ENCODE peak calls at places on chromosomes 6 and 20, in ten cellular contexts. Q is DND-41; Y is heart right ventricle; D is naive thymus-derived CD4-positive, alpha-beta T cell; L is CD8-positive, alpha-beta T cell; U is gastrocnemius medialis; E is heart left ventricle; H is left lung; J is PC-3; Z is T-helper 17 cell. G is an unnamed sample.
A peak's percentile ranks its signal among the peaks of the same experiment; 100 is the strongest.

GRCh38 chr20:50259705-50260479 is 69.3 kb downstream of the CEBPB start:
- ATAC-seq in Z (no peak), Q (no peak), H (peak; percentile 66), U (peak; percentile 42), E (peak; percentile 57), J (no peak), Y (peak; percentile 51), D (peak; percentile 58), L (no peak), G (peak; percentile 37)

GRCh38 chr6:13189710-13190109 is 138.6 kb downstream of the TBC1D7 start:
- ATAC-seq in D (no peak), H (no peak), E (no peak), Q (no peak), J (no peak), L (no peak), Y (no peak), U (no peak), Z (no peak), G (no peak)

GRCh38 chr20:39298566-39299501 is 336.7 kb downstream of the DHX35 start:
- ATAC-seq in L (no peak), D (no peak), Z (no peak), H (peak; percentile 69), Y (no peak), U (no peak), Q (no peak), J (no peak), E (no peak), G (no peak)

GRCh38 chr6:143079325-143079640 is 18.6 kb downstream of the AIG1 start:
- ATAC-seq in Y (no peak), J (no peak), E (no peak), Q (no peak), Z (no peak), H (no peak), L (no peak), D (no peak), U (no peak), G (no peak)

GRCh38 chr6:43331876-43332275 is 23.2 kb upstream of the CRIP3 start:
- ATAC-seq in E (no peak), L (no peak), J (no peak), D (no peak), Z (peak; percentile 23), Q (no peak), H (no peak), Y (no peak), U (no peak), G (no peak)

GRCh38 chr6:109314313-109314712 is 68.0 kb downstream of the CD164 start:
- ATAC-seq in U (no peak), D (no peak), Z (no peak), L (no peak), H (no peak), J (no peak), E (no peak), Q (no peak), Y (no peak), G (no peak)

GRCh38 chr20:12156252-12156651 is 238.6 kb downstream of the BTBD3 start:
- ATAC-seq in Z (no peak), J (no peak), D (no peak), U (no peak), E (no peak), Q (no peak), H (no peak), L (no peak), Y (no peak), G (no peak)

GRCh38 chr6:16326971-16327776 is 88.8 kb downstream of the GMPR start:
- ATAC-seq in E (no peak), L (no peak), D (no peak), H (no peak), Z (no peak), Q (no peak), Y (no peak), J (no peak), U (no peak), G (no peak)

GRCh38 chr20:31644701-31645100 is 7.0 kb downstream of the COX4I2 start:
- ATAC-seq in Y (peak; percentile 21), E (peak; percentile 14), D (no peak), H (no peak), Z (no peak), Q (no peak), L (no peak), U (no peak), J (peak; percentile 37), G (no peak)

DNA sequence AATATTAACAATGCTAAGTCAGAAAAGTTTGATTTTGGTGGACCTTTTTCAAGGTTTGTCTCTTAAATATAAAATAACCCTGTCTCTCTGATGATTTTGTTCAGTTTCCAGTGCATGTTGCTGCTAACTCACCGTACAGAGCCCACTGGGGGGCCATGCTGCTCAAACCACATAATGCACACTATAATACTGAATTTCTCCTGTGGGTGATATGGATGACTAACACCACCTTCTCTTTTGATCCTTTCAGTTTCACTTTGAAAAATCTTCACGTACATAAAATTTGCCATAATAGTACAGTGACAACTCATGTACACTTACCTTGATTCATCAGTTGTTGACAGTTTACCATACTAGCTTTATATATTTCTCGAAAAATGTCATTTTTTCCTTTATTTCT is 506.6 kb upstream of the MAN1A1 start:
- ATAC-seq in U (no peak), Z (peak; percentile 51), Y (no peak), L (peak; percentile 54), D (peak; percentile 63), J (no peak), H (no peak), E (no peak), Q (peak; percentile 96), G (no peak)
- H3K9me3 ChIP-seq in U (no peaks in the 10 kb centered on the region), Z (no peaks in the 10 kb centered on the region), Y (no peaks in the 10 kb centered on the region), L (no peaks in the 10 kb centered on the region), D (no peaks in the 10 kb centered on the region), J (no peaks in the 10 kb centered on the region), H (no peaks in the 10 kb centered on the region), E (no peaks in the 10 kb centered on the region), Q (no peaks in the 10 kb centered on the region), G (no peaks in the 10 kb centered on the region)

DNA sequence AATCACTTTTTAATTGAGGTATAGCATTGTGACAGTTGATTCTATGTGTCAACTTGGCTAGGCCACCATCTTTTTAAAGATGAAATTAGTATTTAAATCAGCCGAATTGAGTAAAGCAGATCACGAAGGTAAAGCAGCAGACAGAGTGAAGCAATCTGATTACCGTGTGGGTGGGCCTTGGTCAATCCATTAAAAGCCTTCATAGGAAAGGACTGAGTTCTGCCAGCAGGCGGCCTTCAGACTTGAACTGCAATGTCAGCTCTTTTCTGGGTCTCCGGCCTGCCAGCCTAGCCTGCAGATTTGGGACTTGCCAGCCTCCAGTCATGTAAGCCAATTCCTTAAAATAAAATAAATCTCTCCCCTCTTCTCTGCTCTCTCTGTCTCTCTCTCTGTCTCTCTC is 22.4 kb upstream of the TGM2 start:
- ATAC-seq in Z (no peak), U (no peak), D (no peak), Q (no peak), J (no peak), L (no peak), Y (no peak), E (no peak), H (peak; percentile 65), G (no peak)
- H3K9me3 ChIP-seq in Z (no peaks in the 10 kb centered on the region), U (no peaks in the 10 kb centered on the region), D (no peaks in the 10 kb centered on the region), Q (no peaks in the 10 kb centered on the region), J (no peaks in the 10 kb centered on the region), L (no peaks in the 10 kb centered on the region), Y (no peaks in the 10 kb centered on the region), E (no peaks in the 10 kb centered on the region), H (no peaks in the 10 kb centered on the region), G (no peaks in the 10 kb centered on the region)

GRCh38 chr6:352896-353470 is 38.6 kb upstream of the IRF4 start:
- ATAC-seq in L (no peak), Y (no peak), H (no peak), U (no peak), D (no peak), Z (no peak), Q (peak; percentile 56), J (no peak), E (no peak), G (no peak)

GRCh38 chr6:355809-356208 is 35.7 kb upstream of the IRF4 start:
- ATAC-seq in H (no peak), U (no peak), D (no peak), J (no peak), Q (no peak), E (no peak), L (no peak), Y (no peak), Z (no peak), G (no peak)

GRCh38 chr6:355373-355772 is 36.2 kb upstream of the IRF4 start:
- ATAC-seq in U (peak; percentile 40), D (no peak), E (no peak), H (no peak), Q (no peak), Y (no peak), J (no peak), Z (no peak), L (no peak), G (no peak)

GRCh38 chr6:353642-354614 is 37.6 kb upstream of the IRF4 start:
- ATAC-seq in E (no peak), Q (no peak), Y (no peak), U (no peak), H (no peak), Z (no peak), J (no peak), L (no peak), D (no peak), G (no peak)

DNA sequence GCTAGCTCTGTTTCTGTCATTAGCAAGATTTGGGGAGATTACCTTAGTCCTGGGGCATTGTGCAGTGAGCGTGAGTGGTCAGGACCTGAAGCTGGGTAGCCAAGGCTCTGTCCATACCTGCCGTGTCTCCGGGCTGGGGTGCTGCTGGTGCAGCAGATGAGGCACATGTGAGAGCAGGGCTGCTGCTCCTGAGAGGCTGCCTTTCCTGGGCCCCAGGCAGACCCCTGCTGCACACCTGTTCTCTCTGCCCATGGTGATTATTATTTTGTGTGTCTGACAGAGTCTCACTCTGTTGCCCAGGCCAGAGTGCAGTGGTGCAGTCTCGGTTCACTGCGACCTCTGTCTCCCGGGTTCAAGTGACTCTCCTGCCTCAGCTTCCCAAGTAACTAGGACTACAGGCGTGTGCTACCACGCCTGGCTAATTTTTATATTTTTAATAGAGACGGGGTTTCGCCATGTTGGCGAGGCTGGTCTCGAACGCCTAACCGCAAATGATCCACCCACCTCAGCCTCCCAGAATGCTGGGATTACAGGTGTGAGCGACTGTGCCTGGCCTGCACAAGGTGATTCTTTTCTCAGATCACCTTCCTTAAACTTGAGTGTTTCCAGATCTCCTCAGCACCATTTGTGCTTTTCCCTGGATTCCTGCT is 36.8 kb upstream of the IRF4 start:
- ATAC-seq in L (no peak), J (no peak), D (no peak), Y (no peak), Q (no peak), Z (no peak), H (no peak), E (no peak), U (no peak), G (no peak)
- H3K9me3 ChIP-seq in L (no peaks in the 10 kb centered on the region), J (no peaks in the 10 kb centered on the region), D (no peaks in the 10 kb centered on the region), Y (no peaks in the 10 kb centered on the region), Q (no peaks in the 10 kb centered on the region), Z (no peaks in the 10 kb centered on the region), H (no peaks in the 10 kb centered on the region), E (no peaks in the 10 kb centered on the region), U (no peaks in the 10 kb centered on the region), G (no peaks in the 10 kb centered on the region)

DNA sequence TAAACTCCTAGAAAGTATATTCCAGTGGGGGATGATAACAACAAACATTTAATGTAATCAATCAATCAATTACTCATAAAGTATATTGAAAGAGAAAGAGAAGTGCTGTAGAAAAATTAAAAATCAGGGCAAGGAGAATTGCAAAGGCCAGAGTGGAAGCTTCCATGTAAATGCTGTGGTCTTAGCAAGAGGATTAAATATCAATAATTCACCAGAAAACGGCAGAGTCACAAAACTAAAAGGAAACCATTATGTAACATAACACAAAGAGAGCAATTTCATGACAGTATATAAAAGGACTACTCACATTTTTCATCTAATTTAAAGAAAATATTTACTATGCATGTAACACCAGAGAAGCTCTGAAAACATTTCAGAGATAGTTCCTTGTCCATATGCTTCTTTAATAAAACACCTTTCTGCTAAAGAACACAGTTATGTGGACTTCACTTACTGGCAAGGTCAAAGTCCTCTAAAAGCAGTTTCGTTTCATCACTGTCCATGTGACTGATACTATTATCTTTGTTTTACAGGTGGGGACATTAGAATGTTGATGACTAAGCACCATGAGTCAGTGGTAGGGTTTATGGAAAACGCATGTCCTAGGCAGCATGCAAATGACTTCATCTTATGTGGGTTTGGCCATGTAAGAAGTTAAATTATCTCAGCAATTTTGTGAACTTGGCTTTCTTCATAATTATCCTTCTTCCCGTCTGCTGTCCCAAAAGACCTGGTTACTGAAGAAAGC is 185.7 kb upstream of the TENT5A start:
- ATAC-seq in U (no peak), E (peak; percentile 66), L (no peak), Y (peak; percentile 63), Q (no peak), D (peak; percentile 38), Z (no peak), H (peak; percentile 82), J (peak; percentile 73), G (peak; percentile 50)
- H3K9me3 ChIP-seq in U (no peaks in the 10 kb centered on the region), E (no peaks in the 10 kb centered on the region), L (no peaks in the 10 kb centered on the region), Y (no peaks in the 10 kb centered on the region), Q (no peaks in the 10 kb centered on the region), D (no peaks in the 10 kb centered on the region), Z (no peaks in the 10 kb centered on the region), H (no peaks in the 10 kb centered on the region), J (no peaks in the 10 kb centered on the region), G (no peaks in the 10 kb centered on the region)

G was measured in gastroesophageal sphincter.